ENCODE peak calls at places on chromosome 1, in eight cellular contexts. B is heart right ventricle; Z is Daoy; H is activated T-cell treated with anti-CD3 and anti-CD28 coated beads, Interleukin-2, amount 50 U/mL, for 72 hours; L is colonic mucosa; V is stimulated activated CD4-positive, alpha-beta T cell treated with anti-CD3 and anti-CD28 coated beads, Interleukin-1b, Interleukin-23, amount 100 ng/mL, for 4 hours; K is effector memory CD8-positive, alpha-beta T cell; S is NCI-H345. X is an unnamed sample.

GRCh38 chr1:1889090-1889750 is 1.7 kb downstream of the GNB1 start:
- DNase-seq in Z (no peak), H (no peak), V (no peak), S (no peak), L (no peak), K (no peak), B (no peak), X (no peak)

GRCh38 chr1:180773210-180773865 is 139.4 kb upstream of the KIAA1614 start:
- DNase-seq in V (no peak), S (no peak), Z (no peak), L (no peak), H (no peak), B (no peak), K (no peak), X (no peak)

GRCh38 chr1:203645996-203646395 is 19.4 kb downstream of the ATP2B4 start:
- DNase-seq in L (no peak), K (no peak), S (no peak), H (no peak), Z (peak), V (no peak), B (no peak), X (no peak)

GRCh38 chr1:115052454-115053083 is 22.9 kb downstream of the TSHB start:
- DNase-seq in S (peak), B (no peak), L (peak), V (peak), H (peak), Z (peak), K (peak), X (no peak)

GRCh38 chr1:212979340-212980122 is 29.2 kb downstream of the VASH2 start:
- DNase-seq in B (no peak), S (no peak), H (peak), V (peak), K (no peak), L (no peak), Z (no peak), X (no peak)

GRCh38 chr1:221777434-221778072 is 35.7 kb upstream of the DUSP10 start:
- DNase-seq in S (no peak), B (no peak), K (peak), Z (peak), V (peak), H (peak), L (no peak), X (no peak)

GRCh38 chr1:238409947-238410346 is 519.2 kb upstream of the ZP4 start:
- DNase-seq in L (no peak), H (no peak), Z (peak), K (no peak), V (no peak), B (no peak), S (no peak), X (no peak)

GRCh38 chr1:191870490-191870889 is 287.8 kb upstream of the RGS18 start:
- DNase-seq in K (no peak), S (no peak), L (no peak), H (no peak), Z (no peak), B (no peak), V (no peak), X (no peak)

GRCh38 chr1:235952950-235953615 is 86.4 kb upstream of the LYST start:
- DNase-seq in V (no peak), H (peak), K (no peak), B (no peak), Z (no peak), L (no peak), S (no peak), X (no peak)

GRCh38 chr1:47637111-47637685 is 199.4 kb downstream of the FOXD2 start:
- DNase-seq in Z (peak), B (no peak), K (no peak), V (no peak), S (no peak), H (no peak), L (no peak), X (no peak)

GRCh38 chr1:91091812-91092211 is 70.0 kb upstream of the ZNF644 start:
- DNase-seq in V (no peak), K (no peak), S (peak), H (no peak), L (no peak), B (no peak), Z (peak), X (peak)

GRCh38 chr1:164772635-164773034 is 213.7 kb downstream of the PBX1 start:
- DNase-seq in V (no peak), Z (peak), B (peak), S (peak), H (peak), K (no peak), L (peak), X (peak)

GRCh38 chr1:84382127-84382526 is 16.2 kb upstream of the DNASE2B start:
- DNase-seq in K (no peak), L (no peak), S (no peak), Z (no peak), B (no peak), V (no peak), H (no peak), X (no peak)

GRCh38 chr1:31549807-31550620 is 26.3 kb upstream of the TINAGL1 start:
- DNase-seq in S (no peak), V (no peak), Z (no peak), K (no peak), B (no peak), H (no peak), L (peak), X (no peak)

GRCh38 chr1:65814752-65815151 is 22.1 kb downstream of the PDE4B start:
- DNase-seq in K (no peak), B (no peak), V (no peak), S (no peak), H (no peak), L (no peak), Z (no peak), X (no peak)

GRCh38 chr1:226325178-226325577 is 16.2 kb upstream of the LIN9 start:
- DNase-seq in B (no peak), L (no peak), H (no peak), S (no peak), V (no peak), K (no peak), Z (peak), X (no peak)

GRCh38 chr1:203440780-203441179 is 34.8 kb upstream of the PRELP start:
- DNase-seq in S (peak), H (peak), V (no peak), L (peak), K (no peak), B (peak), Z (peak), X (no peak)

GRCh38 chr1:167541610-167542009 is 12.0 kb downstream of the CREG1 start:
- DNase-seq in H (no peak), L (no peak), V (no peak), K (no peak), B (no peak), S (no peak), Z (peak), X (no peak)

GRCh38 chr1:22773981-22774471 is 63.4 kb downstream of the EPHB2 start:
- DNase-seq in Z (peak), S (no peak), V (no peak), B (peak), L (peak), H (no peak), K (no peak), X (no peak)

GRCh38 chr1:30514945-30515344 is 208.4 kb downstream of the MATN1 start:
- DNase-seq in B (no peak), S (no peak), H (no peak), V (no peak), Z (no peak), K (no peak), L (no peak), X (no peak)

GRCh38 chr1:5751171-5751556 is 241.1 kb downstream of the NPHP4 start:
- DNase-seq in V (no peak), S (no peak), B (no peak), L (no peak), Z (no peak), H (no peak), K (no peak), X (no peak)

GRCh38 chr1:119506941-119507340 is at the start of gene HSD3B1:
- DNase-seq in K (no peak), S (no peak), L (no peak), Z (no peak), H (no peak), B (no peak), V (no peak), X (no peak)

GRCh38 chr1:6506210-6507036 is 15.0 kb upstream of the PLEKHG5 start:
- DNase-seq in B (no peak), Z (no peak), H (no peak), L (no peak), V (no peak), K (no peak), S (no peak), X (no peak)

GRCh38 chr1:41282679-41283317 is 40.7 kb upstream of the SCMH1 start:
- DNase-seq in V (peak), S (peak), L (no peak), K (peak), H (peak), Z (peak), B (peak), X (no peak)